ENCODE peak calls at places on chromosomes 1 and 21, in eight cellular contexts. D is stimulated activated CD4-positive, alpha-beta T cell treated with anti-CD3 and anti-CD28 coated beads, Interleukin-2, amount 100 ng/mL, for 4 hours; R is AG08396; L is GM04503; H is NCI-H2171; P is BJ; N is NCI-H1436; V is left kidney. K is an unnamed sample.

GRCh38 chr1:181126871-181127587 is 38.5 kb downstream of the IER5 start:
- DNase-seq in D (no peak), R (no peak), L (no peak), H (peak; percentile 89), P (no peak), N (peak; percentile 86), V (peak; percentile 66), K (peak; percentile 70)

GRCh38 chr1:3640113-3640932 is 9.6 kb downstream of the WRAP73 start:
- DNase-seq in D (no peak), R (no peak), L (no peak), H (no peak), P (no peak), N (no peak), V (no peak), K (no peak)

GRCh38 chr1:56045477-56045876 is 533.9 kb downstream of the PLPP3 start:
- DNase-seq in D (no peak), R (no peak), L (no peak), H (no peak), P (no peak), N (no peak), V (no peak), K (no peak)

GRCh38 chr1:108644984-108645383 is 15.9 kb downstream of the HENMT1 start:
- DNase-seq in D (peak; percentile 14), R (no peak), L (no peak), H (no peak), P (no peak), N (no peak), V (no peak), K (no peak)

GRCh38 chr1:79259390-79260336 is 253.1 kb upstream of the ADGRL4 start:
- DNase-seq in D (no peak), R (peak; percentile 59), L (peak; percentile 24), H (no peak), P (peak; percentile 18), N (no peak), V (peak; percentile 56), K (peak; percentile 40)

GRCh38 chr1:9406111-9406510 is 113.4 kb downstream of the SPSB1 start:
- DNase-seq in D (no peak), R (no peak), L (no peak), H (peak; percentile 93), P (no peak), N (no peak), V (no peak), K (peak; percentile 65)

GRCh38 chr1:22847709-22848108 is 125.0 kb downstream of the LACTBL1 start:
- DNase-seq in D (no peak), R (no peak), L (no peak), H (no peak), P (no peak), N (no peak), V (no peak), K (no peak)

GRCh38 chr1:1144843-1145546 is 28.7 kb upstream of the TTLL10 start:
- DNase-seq in D (no peak), R (no peak), L (no peak), H (no peak), P (no peak), N (no peak), V (no peak), K (no peak)

GRCh38 chr1:869499-870244 is 54.1 kb upstream of the SAMD11 start:
- DNase-seq in D (peak; percentile 86), R (peak; percentile 83), L (no peak), H (peak; percentile 14), P (no peak), N (peak; percentile 32), V (peak; percentile 77), K (peak; percentile 61)

GRCh38 chr21:36229181-36229580 is 72.6 kb downstream of the DOP1B start:
- DNase-seq in D (no peak), R (no peak), L (no peak), H (no peak), P (no peak), N (no peak), V (no peak), K (no peak)

GRCh38 chr1:221241592-221241991 is 362.3 kb downstream of the HLX start:
- DNase-seq in D (no peak), R (no peak), L (no peak), H (no peak), P (no peak), N (no peak), V (peak; percentile 46), K (no peak)

GRCh38 chr21:45551816-45552695 is 9.8 kb upstream of the SLC19A1 start:
- DNase-seq in D (no peak), R (no peak), L (no peak), H (no peak), P (no peak), N (no peak), V (no peak), K (no peak)